ENCODE peak calls at places on chromosome 7, in four cellular contexts. U, C, D and S are unnamed samples.

GRCh38 chr7:88109612-88110011 is 110.2 kb downstream of the SRI start:
- DNase-seq in C (no peak), U (no peak), D (no peak), S (no peak)

GRCh38 chr7:96211954-96212353 is 109.9 kb downstream of the SLC25A13 start:
- DNase-seq in U (no peak), D (no peak), C (no peak), S (no peak)

GRCh38 chr7:102073931-102074880 is 212.5 kb upstream of the SH2B2 start:
- DNase-seq in C (no peak), D (no peak), U (no peak), S (no peak)

GRCh38 chr7:106959753-106960152 is 84.8 kb upstream of the PRKAR2B start:
- DNase-seq in U (peak), C (no peak), D (no peak), S (no peak)

GRCh38 chr7:157276091-157276561 is 60.7 kb upstream of the DNAJB6 start:
- DNase-seq in C (no peak), U (no peak), D (no peak), S (no peak)

GRCh38 chr7:158013085-158013668 is 574.4 kb downstream of the PTPRN2 start:
- DNase-seq in C (no peak), U (no peak), D (no peak), S (no peak)

GRCh38 chr7:110573862-110574528 is 516.9 kb upstream of the LRRN3 start:
- DNase-seq in D (peak), C (peak), U (no peak), S (no peak)

GRCh38 chr7:73974948-73975926 is 52.7 kb upstream of the ELN start:
- DNase-seq in U (no peak), C (no peak), D (no peak), S (no peak)

GRCh38 chr7:127447326-127447945 is 54.9 kb upstream of the ZNF800 start:
- DNase-seq in D (peak), C (no peak), U (peak), S (peak)

GRCh38 chr7:97130417-97131139 is 13.1 kb downstream of the SDHAF3 start:
- DNase-seq in C (no peak), D (no peak), U (no peak), S (no peak)

GRCh38 chr7:50826371-50827172 is 43.9 kb upstream of the GRB10 start:
- DNase-seq in C (peak), U (no peak), D (peak), S (no peak)

GRCh38 chr7:155885162-155886160 is 73.2 kb upstream of the SHH start:
- DNase-seq in C (no peak), U (no peak), D (peak), S (no peak)

GRCh38 chr7:154575497-154575896 is 427.4 kb downstream of the PAXIP1 start:
- DNase-seq in C (no peak), D (no peak), U (peak), S (no peak)

GRCh38 chr7:151085691-151086620 is at the start of gene AGAP3:
- DNase-seq in C (peak), D (no peak), U (peak), S (peak)

GRCh38 chr7:80918909-80919721 is at the start of gene SEMA3C:
- DNase-seq in U (peak), C (peak), D (peak), S (peak)